ENCODE peak calls at places on chromosomes 3 and 15, in six cellular contexts. One of them, this sample, is unnamed.

GRCh38 chr15:67524235-67524634 is 3.3 kb downstream of the C15orf61 start:
- DNase-seq in upper lobe of left lung: no peak
- DNase-seq in SK-N-MC: no peak
- DNase-seq in endothelial cell of umbilical vein: no peak
- DNase-seq in K562: no peak
- DNase-seq in spleen: no peak
- DNase-seq in this sample: no peak

GRCh38 chr15:31375772-31376171 is 49.1 kb downstream of the KLF13 start:
- DNase-seq in endothelial cell of umbilical vein: no peak
- DNase-seq in SK-N-MC: no peak
- DNase-seq in upper lobe of left lung: no peak
- DNase-seq in spleen: peak; percentile 64
- DNase-seq in K562: no peak
- DNase-seq in this sample: no peak

GRCh38 chr3:152381881-152382295 is 113.2 kb downstream of the MBNL1 start:
- DNase-seq in SK-N-MC: no peak
- DNase-seq in endothelial cell of umbilical vein: no peak
- DNase-seq in spleen: no peak
- DNase-seq in upper lobe of left lung: no peak
- DNase-seq in K562: no peak
- DNase-seq in this sample: no peak

GRCh38 chr3:185726254-185726967 is 98.4 kb downstream of the IGF2BP2 start:
- DNase-seq in endothelial cell of umbilical vein: no peak
- DNase-seq in upper lobe of left lung: no peak
- DNase-seq in SK-N-MC: no peak
- DNase-seq in K562: no peak
- DNase-seq in spleen: no peak
- DNase-seq in this sample: no peak

GRCh38 chr3:189292667-189293478 is 121.1 kb downstream of the TPRG1 start:
- DNase-seq in upper lobe of left lung: no peak
- DNase-seq in SK-N-MC: peak; percentile 94
- DNase-seq in endothelial cell of umbilical vein: no peak
- DNase-seq in K562: no peak
- DNase-seq in spleen: no peak
- DNase-seq in this sample: no peak

GRCh38 chr3:148079370-148079769 is 618.3 kb upstream of the AGTR1 start:
- DNase-seq in K562: no peak
- DNase-seq in endothelial cell of umbilical vein: no peak
- DNase-seq in spleen: no peak
- DNase-seq in upper lobe of left lung: no peak
- DNase-seq in SK-N-MC: no peak
- DNase-seq in this sample: no peak

GRCh38 chr3:186988806-186989205 is 58.5 kb downstream of the ST6GAL1 start:
- DNase-seq in endothelial cell of umbilical vein: no peak
- DNase-seq in spleen: no peak
- DNase-seq in upper lobe of left lung: no peak
- DNase-seq in K562: no peak
- DNase-seq in SK-N-MC: no peak
- DNase-seq in this sample: no peak

GRCh38 chr3:10995871-10996270 is 3.3 kb downstream of the SLC6A1 start:
- DNase-seq in K562: no peak
- DNase-seq in spleen: no peak
- DNase-seq in upper lobe of left lung: no peak
- DNase-seq in SK-N-MC: no peak
- DNase-seq in endothelial cell of umbilical vein: no peak
- DNase-seq in this sample: no peak

GRCh38 chr3:11603628-11604027 is 40.1 kb downstream of the VGLL4 start:
- DNase-seq in SK-N-MC: no peak
- DNase-seq in endothelial cell of umbilical vein: peak; percentile 53
- DNase-seq in K562: no peak
- DNase-seq in upper lobe of left lung: no peak
- DNase-seq in spleen: no peak
- DNase-seq in this sample: peak; percentile 95

GRCh38 chr15:85494035-85494793 is 113.8 kb downstream of the AKAP13 start:
- DNase-seq in SK-N-MC: no peak
- DNase-seq in K562: peak; percentile 1
- DNase-seq in spleen: no peak
- DNase-seq in upper lobe of left lung: no peak
- DNase-seq in endothelial cell of umbilical vein: peak; percentile 76
- DNase-seq in this sample: no peak

GRCh38 chr15:78322243-78322642 is 17.9 kb upstream of the CRABP1 start:
- DNase-seq in SK-N-MC: peak; percentile 77
- DNase-seq in K562: no peak
- DNase-seq in endothelial cell of umbilical vein: peak; percentile 92
- DNase-seq in spleen: peak; percentile 64
- DNase-seq in upper lobe of left lung: no peak
- DNase-seq in this sample: no peak

GRCh38 chr3:197889204-197889930 is 60.6 kb upstream of the RPL35A start:
- DNase-seq in spleen: no peak
- DNase-seq in upper lobe of left lung: no peak
- DNase-seq in endothelial cell of umbilical vein: no peak
- DNase-seq in SK-N-MC: no peak
- DNase-seq in K562: no peak
- DNase-seq in this sample: no peak

GRCh38 chr3:172582712-172583111 is 59.5 kb upstream of the TNFSF10 start:
- DNase-seq in SK-N-MC: no peak
- DNase-seq in spleen: no peak
- DNase-seq in K562: no peak
- DNase-seq in upper lobe of left lung: no peak
- DNase-seq in endothelial cell of umbilical vein: no peak
- DNase-seq in this sample: no peak

GRCh38 chr15:61034793-61035710 is 194.1 kb downstream of the RORA start:
- DNase-seq in SK-N-MC: no peak
- DNase-seq in spleen: no peak
- DNase-seq in upper lobe of left lung: no peak
- DNase-seq in K562: no peak
- DNase-seq in endothelial cell of umbilical vein: no peak
- DNase-seq in this sample: no peak

GRCh38 chr3:180615954-180616353 is 14.0 kb downstream of the TTC14 start:
- DNase-seq in K562: no peak
- DNase-seq in upper lobe of left lung: no peak
- DNase-seq in SK-N-MC: no peak
- DNase-seq in endothelial cell of umbilical vein: no peak
- DNase-seq in spleen: no peak
- DNase-seq in this sample: no peak
- TF ChIP-seq POLR2AphosphoS5 in K562: no peak
- TF ChIP-seq POLR2AphosphoS5 in upper lobe of left lung: no peak
- TF ChIP-seq POLR2AphosphoS5 in SK-N-MC: no peak
- TF ChIP-seq POLR2AphosphoS5 in endothelial cell of umbilical vein: no peak
- TF ChIP-seq POLR2AphosphoS5 in spleen: no peak
- TF ChIP-seq POLR2AphosphoS5 in this sample: no peak

DNA sequence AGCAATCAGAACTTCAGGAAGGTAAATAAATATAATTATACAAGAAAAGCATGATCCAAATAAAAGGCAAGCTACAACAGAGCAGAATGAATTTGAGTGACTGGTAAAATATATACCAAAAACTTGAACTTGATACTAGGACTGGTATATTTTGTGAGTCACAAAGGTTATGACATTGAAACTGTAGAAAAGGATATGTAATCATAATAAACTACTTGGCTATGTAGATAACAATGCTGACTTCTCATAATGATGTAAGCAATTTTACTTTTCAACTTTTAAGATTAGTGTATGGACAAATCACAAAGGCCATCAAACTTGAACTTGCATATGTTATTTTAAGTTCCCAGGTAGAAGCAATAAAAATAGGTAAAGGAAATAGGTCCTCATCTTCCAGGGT is 384.5 kb upstream of the NECTIN3 start:
- DNase-seq in SK-N-MC: no peak
- DNase-seq in endothelial cell of umbilical vein: no peak
- DNase-seq in K562: no peak
- DNase-seq in upper lobe of left lung: no peak
- DNase-seq in spleen: no peak
- DNase-seq in this sample: no peak
- H3K4me3 ChIP-seq in SK-N-MC: no peak overlapping the region
- H3K4me3 ChIP-seq in endothelial cell of umbilical vein: no peak overlapping the region
- H3K4me3 ChIP-seq in K562: no peak overlapping the region
- H3K4me3 ChIP-seq in upper lobe of left lung: no peak overlapping the region
- H3K4me3 ChIP-seq in spleen: no peak overlapping the region
- H3K4me3 ChIP-seq in this sample: no peak overlapping the region

GRCh38 chr3:79937567-79937966 is 169.8 kb upstream of the ROBO1 start:
- DNase-seq in SK-N-MC: no peak
- DNase-seq in upper lobe of left lung: peak; percentile 32
- DNase-seq in spleen: no peak
- DNase-seq in endothelial cell of umbilical vein: no peak
- DNase-seq in K562: no peak
- DNase-seq in this sample: no peak
- TF ChIP-seq POLR2AphosphoS5 in SK-N-MC: no peak
- TF ChIP-seq POLR2AphosphoS5 in upper lobe of left lung: no peak
- TF ChIP-seq POLR2AphosphoS5 in spleen: no peak
- TF ChIP-seq POLR2AphosphoS5 in endothelial cell of umbilical vein: no peak
- TF ChIP-seq POLR2AphosphoS5 in K562: no peak
- TF ChIP-seq POLR2AphosphoS5 in this sample: no peak

GRCh38 chr3:57822686-57823085 is 66.6 kb downstream of the SLMAP start:
- DNase-seq in upper lobe of left lung: no peak
- DNase-seq in K562: no peak
- DNase-seq in spleen: no peak
- DNase-seq in SK-N-MC: no peak
- DNase-seq in endothelial cell of umbilical vein: no peak
- DNase-seq in this sample: no peak
- H3K4me3 ChIP-seq in upper lobe of left lung: no peak overlapping the region
- H3K4me3 ChIP-seq in K562: no peak overlapping the region
- H3K4me3 ChIP-seq in spleen: no peak overlapping the region
- H3K4me3 ChIP-seq in SK-N-MC: no peak overlapping the region
- H3K4me3 ChIP-seq in endothelial cell of umbilical vein: no peak overlapping the region
- H3K4me3 ChIP-seq in this sample: no peak overlapping the region

GRCh38 chr15:80586141-80586540 is 109.0 kb upstream of the ABHD17C start:
- DNase-seq in K562: no peak
- DNase-seq in SK-N-MC: no peak
- DNase-seq in upper lobe of left lung: no peak
- DNase-seq in spleen: no peak
- DNase-seq in endothelial cell of umbilical vein: no peak
- DNase-seq in this sample: no peak
- TF ChIP-seq POLR2AphosphoS5 in K562: no peak
- TF ChIP-seq POLR2AphosphoS5 in SK-N-MC: no peak
- TF ChIP-seq POLR2AphosphoS5 in upper lobe of left lung: no peak
- TF ChIP-seq POLR2AphosphoS5 in spleen: no peak
- TF ChIP-seq POLR2AphosphoS5 in endothelial cell of umbilical vein: no peak
- TF ChIP-seq POLR2AphosphoS5 in this sample: no peak

This sample was measured in esophagus muscularis mucosa.